ENCODE peak calls at places on chromosomes 4 and X, in five cellular contexts. W is Peyer's patch, M is astrocyte, S is Karpas-422, V is OCI-LY7. Q is an unnamed sample. For H3K4me1, the result is how much of the 10 kb centered on the place peaks cover.

GRCh38 chr4:20248155-20248558 is 3.5 kb upstream of the SLIT2 start:
- DNase-seq in W (no peak), M (peak), S (peak), V (peak), Q (peak)

GRCh38 chr4:15349426-15349825 is 78.4 kb upstream of the C1QTNF7 start:
- DNase-seq in W (no peak), M (peak), S (no peak), V (no peak), Q (no peak)

GRCh38 chr4:16532240-16532990 is 306.1 kb upstream of the TAPT1 start:
- DNase-seq in W (no peak), M (peak), S (no peak), V (no peak), Q (peak)

GRCh38 chr4:101122019-101122418 is 225.3 kb downstream of the PPP3CA start:
- DNase-seq in W (no peak), M (no peak), S (no peak), V (no peak), Q (no peak)

GRCh38 chrX:42093756-42094155 is 170.4 kb upstream of the CASK start:
- DNase-seq in W (no peak), M (peak), S (no peak), V (no peak), Q (no peak)

GRCh38 chr4:84855774-84856173 is 110.7 kb downstream of the WDFY3 start:
- DNase-seq in W (no peak), M (peak), S (no peak), V (no peak), Q (no peak)

GRCh38 chrX:38860106-38861013 is 59.1 kb downstream of the MID1IP1 start:
- DNase-seq in W (no peak), M (no peak), S (no peak), V (no peak), Q (no peak)

GRCh38 chr4:25467843-25468242 is 90.8 kb downstream of the ANAPC4 start:
- DNase-seq in W (no peak), M (no peak), S (no peak), V (no peak), Q (no peak)

GRCh38 chr4:37664696-37665095 is 21.5 kb downstream of the RELL1 start:
- DNase-seq in W (no peak), M (no peak), S (no peak), V (no peak), Q (no peak)
- H3K4me1 ChIP-seq in W (under half), M (under half), S (under half), V (under half), Q (under half)

GRCh38 chr4:97984545-97985131 is 158.6 kb downstream of the STPG2 start:
- DNase-seq in W (no peak), M (no peak), S (peak), V (peak), Q (peak)

GRCh38 chr4:97990409-97990808 is 152.9 kb downstream of the STPG2 start:
- DNase-seq in W (no peak), M (no peak), S (no peak), V (no peak), Q (no peak)

DNA sequence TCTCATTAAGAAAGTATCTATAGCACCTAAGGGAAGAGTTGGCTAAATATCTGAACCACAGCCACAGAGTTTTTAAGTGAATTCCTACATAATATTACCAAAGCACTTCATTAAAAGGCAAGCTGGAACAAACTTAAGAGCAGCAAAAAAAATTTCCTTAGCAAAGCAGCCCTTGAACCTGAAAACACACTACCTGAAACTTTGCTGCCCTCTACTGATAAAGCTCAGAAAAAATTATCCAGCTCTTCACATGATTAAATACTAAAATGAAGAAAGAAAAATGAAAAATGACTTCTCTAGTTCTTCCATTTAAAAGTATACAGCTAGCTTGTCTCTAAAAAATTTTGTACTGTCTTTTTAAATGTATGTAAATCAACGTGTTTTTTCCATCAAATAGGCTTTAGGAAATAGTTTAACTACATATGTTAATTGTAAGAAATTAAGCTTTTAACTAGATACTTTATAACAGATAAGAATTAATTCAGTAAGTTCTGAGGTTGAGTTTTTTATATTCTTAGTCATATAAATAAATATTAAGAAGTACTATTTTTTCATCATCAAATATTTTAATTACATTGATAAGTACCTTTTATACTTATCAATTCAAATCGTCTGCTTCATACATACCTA is 156.1 kb downstream of the STPG2 start:
- DNase-seq in W (no peak), M (peak), S (peak), V (peak), Q (peak)
- H3K4me1 ChIP-seq in W (under half), M (under half), S (under half), V (under half), Q (under half)

DNA sequence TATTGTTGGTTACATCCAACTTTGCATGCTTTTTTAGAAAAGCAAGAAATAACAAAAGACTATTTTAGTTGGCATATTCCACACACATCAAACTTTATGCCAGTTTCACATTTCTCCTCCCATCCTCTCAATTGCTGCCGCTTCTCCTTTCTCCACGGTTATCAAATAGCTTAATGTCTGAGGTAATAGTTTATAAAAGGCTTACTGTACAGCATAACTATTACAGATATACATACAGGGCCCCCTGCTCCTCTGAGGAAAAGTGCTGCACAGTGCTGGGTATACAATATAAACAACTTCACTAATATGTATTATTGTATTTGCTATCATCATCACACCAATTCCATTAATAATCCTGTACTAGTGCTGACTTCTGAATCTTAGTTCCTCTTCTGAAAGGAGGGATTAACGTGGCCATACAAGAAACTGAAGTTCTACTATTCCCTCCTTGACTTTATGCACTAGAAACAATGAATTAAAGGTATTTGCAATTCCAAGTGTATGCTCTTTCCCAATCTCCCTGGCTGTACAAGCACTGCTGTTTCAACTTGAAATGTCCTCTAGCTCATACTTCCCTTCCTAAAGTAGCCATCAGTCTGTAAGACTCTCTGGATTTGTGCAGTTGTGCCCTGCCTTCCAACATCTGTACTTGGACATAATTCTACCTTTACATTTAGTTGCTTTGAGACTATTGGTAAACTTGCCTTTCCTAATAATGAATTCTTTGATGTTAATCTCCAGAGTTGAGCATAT is 2.5 kb downstream of the CCNI start:
- DNase-seq in W (no peak), M (no peak), S (no peak), V (peak), Q (no peak)
- H3K4me1 ChIP-seq in W (under half), M (under half), S (under half), V (under half), Q (under half)

DNA sequence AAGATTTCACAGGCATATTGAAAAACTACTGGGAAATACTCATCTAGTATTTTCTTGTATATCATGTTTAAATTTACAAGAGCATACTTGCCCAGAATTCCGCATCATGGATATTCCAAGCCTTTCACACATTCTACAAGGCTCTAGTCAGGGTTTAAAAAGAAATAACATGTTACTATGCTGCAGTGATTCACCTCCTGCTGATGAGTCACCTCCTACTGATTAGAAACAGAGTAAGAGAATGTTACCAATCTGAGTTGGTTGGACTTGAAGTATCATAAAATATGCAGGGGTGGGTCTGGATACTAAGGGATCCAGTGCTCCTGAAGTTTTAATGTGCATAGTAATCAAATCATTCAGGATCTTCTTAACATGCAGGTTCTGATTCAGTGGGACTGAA is 192.0 kb upstream of the ANK2 start:
- DNase-seq in W (no peak), M (peak), S (no peak), V (no peak), Q (peak)
- H3K4me1 ChIP-seq in W (under half), M (under half), S (under half), V (under half), Q (under half)

GRCh38 chrX:71949363-71949762 is 38.7 kb downstream of the NHSL2 start:
- DNase-seq in W (no peak), M (no peak), S (no peak), V (no peak), Q (no peak)
- H3K4me1 ChIP-seq in W (under half), M (under half), S (under half), V (under half), Q (under half)

DNA sequence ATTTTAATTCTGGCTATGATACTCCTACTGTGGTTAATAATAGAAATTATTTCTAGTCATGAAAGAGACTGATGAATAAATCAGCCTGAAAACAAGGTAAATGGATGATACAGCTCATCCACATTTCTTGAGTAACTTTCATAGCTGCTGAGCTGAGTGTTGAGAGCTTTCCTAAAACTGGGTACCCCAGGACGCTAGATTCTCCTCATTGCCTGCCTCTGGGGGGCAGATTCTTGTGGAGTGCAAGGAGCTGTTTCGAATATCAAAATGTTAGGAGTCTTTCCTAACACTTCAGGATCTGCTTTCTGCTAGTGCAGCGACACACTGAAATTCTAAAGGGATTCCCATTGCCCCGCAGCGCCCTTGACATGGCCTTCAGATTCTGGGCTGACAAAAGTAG is 2.1 kb downstream of the MND1 start:
- DNase-seq in W (no peak), M (no peak), S (peak), V (peak), Q (no peak)
- H3K4me1 ChIP-seq in W (under half), M (under half), S (half or more), V (half or more), Q (under half)

DNA sequence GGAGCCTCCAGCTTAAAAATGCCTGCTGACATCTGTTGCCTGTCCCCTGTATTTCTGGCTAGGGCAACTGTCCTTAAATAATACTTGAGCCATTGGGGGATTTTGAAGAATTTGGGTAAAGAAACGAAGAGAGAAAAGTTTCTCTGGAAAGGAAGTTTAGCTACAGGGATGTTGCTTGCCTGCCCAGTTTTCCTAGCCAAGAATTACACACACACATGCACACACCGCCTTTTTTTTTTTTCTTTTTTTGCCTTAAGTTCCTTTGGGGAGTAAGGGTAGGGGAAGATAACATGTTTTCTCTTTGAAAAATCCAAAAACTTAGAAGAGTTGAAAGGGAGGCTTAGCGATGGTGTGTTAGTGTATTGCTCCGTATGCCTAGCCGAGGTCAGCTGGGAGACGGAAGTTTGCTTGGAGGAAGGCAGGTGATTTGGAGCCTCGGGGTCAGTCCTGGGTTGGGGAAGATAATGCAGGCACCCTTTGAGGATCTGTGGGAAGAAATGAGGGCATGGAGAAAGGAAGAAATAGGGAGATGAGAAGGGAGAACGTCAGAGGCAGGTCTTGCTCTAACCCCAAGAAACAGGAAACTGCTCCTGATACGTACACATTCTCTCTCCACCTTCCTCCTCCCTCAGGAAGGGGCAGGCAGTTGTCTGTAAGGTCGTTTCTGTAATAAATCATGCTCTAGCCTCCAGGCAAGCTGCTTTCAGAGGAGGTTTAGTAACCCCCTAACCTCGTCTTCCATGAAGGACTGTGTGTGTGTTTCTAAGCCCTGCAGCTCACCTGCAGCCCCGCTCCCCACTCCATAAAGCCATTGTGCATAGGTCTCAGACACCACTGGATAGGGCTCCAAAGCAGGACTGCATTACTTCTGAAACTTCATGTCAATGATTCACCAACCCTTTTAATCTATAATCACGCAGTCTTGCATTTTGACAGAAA is 10.5 kb downstream of the KLF3 start:
- DNase-seq in W (no peak), M (no peak), S (peak), V (no peak), Q (peak)
- H3K4me1 ChIP-seq in W (under half), M (half or more), S (under half), V (under half), Q (half or more)

GRCh38 chr4:168634276-168634802 is 137.5 kb downstream of the PALLD start:
- DNase-seq in W (no peak), M (peak), S (no peak), V (no peak), Q (peak)
- H3K4me1 ChIP-seq in W (under half), M (half or more), S (under half), V (under half), Q (half or more)